ENCODE peak calls at places on chromosomes 4 and X, in nine cellular contexts. P is fibroblast of the aortic adventitia; X is activated CD8-positive, alpha-beta memory T cell treated with anti-CD3 and anti-CD28 coated beads for 48 hours; H is stimulated activated CD4-positive, alpha-beta T cell treated with anti-CD3 and anti-CD28 coated beads, Interleukin-2, amount 100 ng/mL, for 24 hours; K is left colon; B is LoVo; Z is iPS-NIHi11; R is D341Med; J is fibroblast of villous mesenchyme. A is an unnamed sample.

GRCh38 chrX:97756879-97757278 is 873.2 kb downstream of the RPA4 start:
- DNase-seq in P (no peak), X (no peak), H (no peak), K (no peak), B (no peak), Z (no peak), R (no peak), J (no peak), A (no peak)

GRCh38 chrX:53088136-53088974 is 5.6 kb upstream of the KANTR start:
- DNase-seq in P (peak), X (peak), H (peak), K (peak), B (no peak), Z (peak), R (peak), J (peak), A (peak)

GRCh38 chr4:150818661-150819060 is 196.4 kb downstream of the LRBA start:
- DNase-seq in P (peak), X (no peak), H (no peak), K (no peak), B (no peak), Z (no peak), R (no peak), J (peak), A (no peak)

GRCh38 chr4:58127680-58128079 is 1017.5 kb upstream of the IGFBP7 start:
- DNase-seq in P (no peak), X (no peak), H (no peak), K (no peak), B (no peak), Z (no peak), R (no peak), J (no peak), A (no peak)

GRCh38 chr4:107379054-107379869 is 340.8 kb downstream of the PAPSS1 start:
- DNase-seq in P (peak), X (no peak), H (no peak), K (no peak), B (no peak), Z (no peak), R (no peak), J (peak), A (no peak)

GRCh38 chr4:7206385-7206784 is 14.0 kb downstream of the SORCS2 start:
- DNase-seq in P (peak), X (no peak), H (no peak), K (no peak), B (no peak), Z (no peak), R (peak), J (peak), A (no peak)

GRCh38 chr4:3447431-3448395 is 5.9 kb downstream of the HGFAC start:
- DNase-seq in P (no peak), X (no peak), H (no peak), K (no peak), B (no peak), Z (no peak), R (no peak), J (no peak), A (no peak)

GRCh38 chr4:30619679-30620078 is 100.5 kb upstream of the PCDH7 start:
- DNase-seq in P (peak), X (no peak), H (no peak), K (no peak), B (no peak), Z (no peak), R (no peak), J (peak), A (no peak)

GRCh38 chr4:139556071-139556734 is at the start of gene SETD7:
- DNase-seq in P (peak), X (peak), H (peak), K (peak), B (peak), Z (peak), R (peak), J (peak), A (peak)

GRCh38 chr4:13329340-13329850 is 154.7 kb downstream of the RAB28 start:
- DNase-seq in P (peak), X (no peak), H (no peak), K (no peak), B (no peak), Z (no peak), R (no peak), J (peak), A (no peak)

GRCh38 chr4:116547632-116548031 is 537.7 kb downstream of the TRAM1L1 start:
- DNase-seq in P (no peak), X (no peak), H (no peak), K (no peak), B (no peak), Z (no peak), R (no peak), J (no peak), A (no peak)

GRCh38 chr4:9970399-9971011 is 50.8 kb downstream of the SLC2A9 start:
- DNase-seq in P (no peak), X (no peak), H (no peak), K (no peak), B (no peak), Z (no peak), R (no peak), J (no peak), A (no peak)

GRCh38 chr4:30821891-30822612 is 101.9 kb downstream of the PCDH7 start:
- DNase-seq in P (peak), X (no peak), H (no peak), K (no peak), B (no peak), Z (peak), R (no peak), J (peak), A (no peak)

GRCh38 chrX:66399273-66399672 is 235.2 kb downstream of the HEPH start:
- DNase-seq in P (no peak), X (no peak), H (no peak), K (no peak), B (no peak), Z (no peak), R (no peak), J (no peak), A (no peak)

GRCh38 chr4:17962171-17962570 is 59.4 kb downstream of the LCORL start:
- DNase-seq in P (no peak), X (no peak), H (no peak), K (no peak), B (no peak), Z (no peak), R (no peak), J (no peak), A (no peak)

GRCh38 chr4:83109480-83110221 is 4.9 kb downstream of the PLAC8 start:
- DNase-seq in P (no peak), X (no peak), H (peak), K (peak), B (no peak), Z (peak), R (peak), J (peak), A (peak)

GRCh38 chr4:7187691-7188090 is 4.6 kb upstream of the SORCS2 start:
- DNase-seq in P (no peak), X (no peak), H (no peak), K (no peak), B (no peak), Z (no peak), R (no peak), J (no peak), A (no peak)

GRCh38 chrX:123357941-123358340 is 173.9 kb downstream of the GRIA3 start:
- DNase-seq in P (no peak), X (no peak), H (no peak), K (no peak), B (no peak), Z (no peak), R (no peak), J (no peak), A (no peak)

GRCh38 chr4:67593741-67594175 is 35.2 kb downstream of the STAP1 start:
- DNase-seq in P (peak), X (no peak), H (no peak), K (no peak), B (no peak), Z (no peak), R (no peak), J (peak), A (no peak)

GRCh38 chrX:25079020-25079419 is 63.3 kb upstream of the ARX start:
- DNase-seq in P (no peak), X (no peak), H (no peak), K (no peak), B (no peak), Z (peak), R (no peak), J (no peak), A (no peak)

GRCh38 chr4:180767330-180767729 is 1475.9 kb upstream of the TENM3 start:
- DNase-seq in P (no peak), X (no peak), H (no peak), K (no peak), B (no peak), Z (peak), R (no peak), J (no peak), A (no peak)